ENCODE peak calls at places on chromosome 7, in five cellular contexts. T is activated CD8-positive, alpha-beta T cell treated with anti-CD3 and anti-CD28 coated beads for 36 hours; J is amniotic stem cell; F is breast epithelium; N is RWPE1. G is an unnamed sample.

GRCh38 chr7:137402535-137403258 is 59.2 kb upstream of the PTN start:
- DNase-seq in N (no peak), J (no peak), F (no peak), T (no peak), G (no peak)

GRCh38 chr7:82696631-82697030 is 253.1 kb upstream of the CACNA2D1 start:
- DNase-seq in F (no peak), T (no peak), N (no peak), J (no peak), G (no peak)

GRCh38 chr7:80307251-80307856 is 172.7 kb downstream of the GNAI1 start:
- DNase-seq in J (peak; percentile 54), F (no peak), N (peak; percentile 11), T (no peak), G (peak; percentile 78)

GRCh38 chr7:44196450-44196872 is 4.3 kb upstream of the YKT6 start:
- DNase-seq in N (no peak), T (peak; percentile 63), F (no peak), J (peak; percentile 20), G (no peak)

GRCh38 chr7:24356758-24357386 is 72.9 kb downstream of the NPY start:
- DNase-seq in T (no peak), J (no peak), F (no peak), N (no peak), G (no peak)

GRCh38 chr7:41691286-41691966 is 11.5 kb downstream of the INHBA start:
- DNase-seq in F (no peak), J (no peak), T (no peak), N (no peak), G (no peak)

GRCh38 chr7:84455788-84456187 is 261.2 kb upstream of the SEMA3A start:
- DNase-seq in F (no peak), T (no peak), J (no peak), N (no peak), G (no peak)

GRCh38 chr7:13981070-13981469 is 8.4 kb downstream of the ETV1 start:
- DNase-seq in T (no peak), N (peak; percentile 88), F (peak; percentile 71), J (peak; percentile 43), G (peak; percentile 98)

GRCh38 chr7:17599733-17600685 is 301.6 kb downstream of the AHR start:
- DNase-seq in N (peak; percentile 93), T (no peak), J (peak; percentile 59), F (no peak), G (peak; percentile 73)

GRCh38 chr7:13745530-13745929 is 243.9 kb downstream of the ETV1 start:
- DNase-seq in T (no peak), J (no peak), F (no peak), N (no peak), G (no peak)

GRCh38 chr7:29146082-29146706 is at the start of gene CPVL:
- DNase-seq in T (peak; percentile 3), F (peak; percentile 22), N (peak; percentile 33), J (no peak), G (no peak)

GRCh38 chr7:107319724-107320228 is 150.1 kb upstream of the GPR22 start:
- DNase-seq in N (no peak), T (no peak), F (no peak), J (no peak), G (no peak)

GRCh38 chr7:115749924-115750323 is 280.6 kb downstream of the TFEC start:
- DNase-seq in T (no peak), N (no peak), F (no peak), J (no peak), G (no peak)

GRCh38 chr7:38731195-38731594 is 100.0 kb upstream of the AMPH start:
- DNase-seq in F (no peak), N (no peak), J (peak; percentile 20), T (no peak), G (peak; percentile 17)

GRCh38 chr7:2512179-2512644 is 7.4 kb upstream of the LFNG start:
- DNase-seq in J (no peak), N (no peak), T (peak; percentile 62), F (no peak), G (no peak)

GRCh38 chr7:50450691-50451051 is 521 bp upstream of the FIGNL1 start:
- DNase-seq in F (no peak), N (no peak), T (peak; percentile 50), J (no peak), G (no peak)